ENCODE peak calls at places on chromosomes 3 and 15, in five cellular contexts. P is K562, M is SK-N-SH, T is H1, F is GM12878. E is an unnamed sample.

GRCh38 chr15:77550275-77551251 is 82.1 kb downstream of the LINGO1 start:
- DNase-seq in P (no peak), F (no peak), M (no peak), T (no peak), E (no peak)

GRCh38 chr15:66777054-66777453 is 75.0 kb downstream of the SMAD6 start:
- DNase-seq in P (no peak), M (no peak), T (no peak), F (no peak), E (no peak)

GRCh38 chr3:179750720-179751328 is 98.0 kb downstream of the USP13 start:
- DNase-seq in F (no peak), P (no peak), M (peak; percentile 49), T (no peak), E (peak; percentile 17)

GRCh38 chr15:60339236-60339635 is 58.5 kb downstream of the ANXA2 start:
- DNase-seq in M (no peak), T (no peak), F (no peak), P (no peak), E (no peak)

GRCh38 chr3:53804697-53805462 is 41.3 kb downstream of the CHDH start:
- DNase-seq in F (no peak), P (no peak), M (peak; percentile 40), T (no peak), E (no peak)

GRCh38 chr15:90818251-90819210 is 49.9 kb upstream of the FURIN start:
- DNase-seq in P (peak; percentile 49), T (no peak), M (peak; percentile 40), F (no peak), E (peak; percentile 22)

GRCh38 chr3:48268936-48269551 is 28.1 kb downstream of the ZNF589 start:
- DNase-seq in T (no peak), M (no peak), F (no peak), P (no peak), E (no peak)

GRCh38 chr3:58198362-58198761 is 12.4 kb downstream of the DNASE1L3 start:
- DNase-seq in P (no peak), M (no peak), T (no peak), F (no peak), E (no peak)

GRCh38 chr15:61668444-61668843 is 391.8 kb downstream of the VPS13C start:
- DNase-seq in P (peak; percentile 9), F (no peak), T (no peak), M (no peak), E (no peak)

GRCh38 chr3:135853981-135854380 is 111.5 kb upstream of the PPP2R3A start:
- DNase-seq in P (no peak), M (no peak), T (no peak), F (no peak), E (no peak)

GRCh38 chr3:47379488-47379899 is 1.3 kb upstream of the PTPN23 start:
- DNase-seq in T (no peak), P (no peak), M (no peak), F (no peak), E (peak; percentile 79)

GRCh38 chr3:45064512-45065372 is 38.6 kb downstream of the CLEC3B start:
- DNase-seq in T (no peak), M (no peak), P (peak; percentile 58), F (no peak), E (no peak)

GRCh38 chr3:115660646-115661442 is 37.5 kb downstream of the GAP43 start:
- DNase-seq in M (no peak), P (no peak), F (no peak), T (no peak), E (no peak)

GRCh38 chr3:62372621-62373041 is 719 bp downstream of the FEZF2 start:
- DNase-seq in F (no peak), T (no peak), P (no peak), M (peak; percentile 44), E (no peak)

GRCh38 chr15:75228787-75229186 is 27.1 kb downstream of the C15orf39 start:
- DNase-seq in F (no peak), P (no peak), M (no peak), T (no peak), E (no peak)

GRCh38 chr15:71800835-71801745 is 9.3 kb upstream of the NR2E3 start:
- DNase-seq in T (peak; percentile 21), P (peak; percentile 57), M (peak; percentile 72), F (no peak), E (peak; percentile 47)

GRCh38 chr3:108099679-108100428 is 9.0 kb upstream of the CD47 start:
- DNase-seq in P (peak; percentile 56), T (no peak), M (no peak), F (no peak), E (no peak)

GRCh38 chr3:81195483-81195882 is 566.0 kb downstream of the GBE1 start:
- DNase-seq in P (no peak), F (no peak), M (no peak), T (no peak), E (no peak)

GRCh38 chr3:54600441-54601204 is 327.2 kb downstream of the LRTM1 start:
- DNase-seq in M (no peak), P (no peak), F (no peak), T (no peak), E (no peak)

GRCh38 chr3:117480493-117480892 is 770.9 kb downstream of the TUSC7 start:
- DNase-seq in M (no peak), T (no peak), P (no peak), F (no peak), E (no peak)

GRCh38 chr3:64056616-64057165 is 33.4 kb upstream of the PSMD6 start:
- DNase-seq in F (no peak), M (no peak), T (no peak), P (no peak), E (no peak)

GRCh38 chr3:95310560-95310959 is 1247.7 kb downstream of the NSUN3 start:
- DNase-seq in M (no peak), T (no peak), P (no peak), F (no peak), E (no peak)

GRCh38 chr3:95312650-95313049 is 1249.8 kb downstream of the NSUN3 start:
- DNase-seq in P (no peak), M (no peak), F (no peak), T (no peak), E (no peak)

GRCh38 chr3:95311272-95311671 is 1248.4 kb downstream of the NSUN3 start:
- DNase-seq in F (no peak), T (no peak), P (no peak), M (no peak), E (no peak)
- TF ChIP-seq EP300 in F (no peak), T (no peak), P (no peak), M (no peak), E (no peak)

GRCh38 chr15:86489992-86490391 is 410.3 kb downstream of the AGBL1 start:
- DNase-seq in T (no peak), F (no peak), M (peak; percentile 0), P (no peak), E (no peak)

GRCh38 chr15:86493884-86494283 is 414.2 kb downstream of the AGBL1 start:
- DNase-seq in F (no peak), T (no peak), M (no peak), P (no peak), E (no peak)

GRCh38 chr15:86491118-86491517 is 411.4 kb downstream of the AGBL1 start:
- DNase-seq in F (no peak), M (no peak), P (no peak), T (no peak), E (no peak)

GRCh38 chr15:86494475-86494874 is 414.8 kb downstream of the AGBL1 start:
- DNase-seq in P (no peak), T (no peak), M (no peak), F (no peak), E (no peak)
- TF ChIP-seq JUND in P (no peak), T (no peak), M (no peak), F (no peak), E (no peak)

GRCh38 chr3:101724329-101725191 is at the start of gene CEP97:
- DNase-seq in M (peak; percentile 87), P (peak; percentile 76), T (peak; percentile 70), F (peak; percentile 78), E (peak; percentile 87)
- TF ChIP-seq EP300 in M (no peak), P (peak; percentile 17), T (no peak), F (no peak), E (no peak)

GRCh38 chr3:111073186-111073585 is 1.6 kb downstream of the NECTIN3 start:
- DNase-seq in T (no peak), M (no peak), F (no peak), P (no peak), E (no peak)

GRCh38 chr3:111071257-111072015 is at the start of gene NECTIN3:
- DNase-seq in P (peak; percentile 73), M (peak; percentile 92), F (no peak), T (no peak), E (peak; percentile 90)

GRCh38 chr3:111069974-111070751 is 1.5 kb upstream of the NECTIN3 start:
- DNase-seq in P (no peak), F (no peak), M (peak; percentile 31), T (no peak), E (no peak)

GRCh38 chr3:111070772-111071256 is 802 bp upstream of the NECTIN3 start:
- DNase-seq in P (no peak), M (no peak), F (no peak), T (no peak), E (peak; percentile 5)

DNA sequence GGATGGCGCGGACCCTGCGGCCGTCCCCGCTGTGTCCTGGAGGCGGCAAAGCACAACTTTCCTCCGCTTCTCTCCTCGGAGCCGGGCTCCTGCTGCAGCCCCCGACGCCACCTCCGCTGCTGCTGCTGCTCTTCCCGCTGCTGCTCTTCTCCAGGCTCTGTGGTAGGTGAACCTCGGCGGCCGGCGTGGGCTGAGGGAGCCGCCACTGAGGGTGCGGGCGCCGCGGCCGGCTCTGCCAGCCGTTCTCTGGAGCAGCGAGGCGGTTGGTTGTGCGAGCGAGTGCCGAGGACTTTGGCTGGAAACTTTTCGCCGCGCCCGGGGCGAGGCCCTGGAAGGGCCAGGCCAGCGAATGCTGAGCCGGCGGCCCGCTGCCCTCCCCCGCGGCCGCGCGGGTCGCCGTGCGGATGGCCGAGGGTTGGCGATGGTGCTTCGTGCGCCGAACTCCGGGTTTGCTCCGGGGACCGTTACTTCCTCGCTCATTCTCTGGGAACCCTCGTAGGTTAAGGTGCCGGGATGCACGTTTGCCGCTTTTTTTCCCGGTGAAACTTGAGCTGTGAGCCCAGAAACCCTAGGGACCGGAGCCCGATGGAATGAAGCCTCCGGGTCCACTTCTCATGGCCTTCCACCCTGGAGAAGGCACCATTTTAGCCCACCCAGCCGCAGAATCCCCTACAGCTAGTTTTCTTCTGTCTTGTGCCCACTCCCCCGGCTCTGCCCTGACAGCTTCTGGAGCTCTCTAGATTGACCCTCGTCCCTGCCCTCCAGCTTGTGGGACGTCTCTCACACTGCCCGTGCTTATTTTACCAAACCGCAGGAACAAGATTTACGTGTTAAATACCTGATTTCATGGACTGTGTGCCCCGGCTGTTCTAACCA is 638 bp downstream of the NECTIN3 start:
- DNase-seq in M (no peak), T (no peak), P (no peak), F (no peak), E (peak; percentile 5)
- TF ChIP-seq JUND in M (no peak), T (no peak), P (no peak), F (no peak), E (no peak)

GRCh38 chr3:186464424-186465093 is 79.6 kb downstream of the CRYGS start:
- DNase-seq in F (no peak), T (no peak), P (no peak), M (no peak), E (peak; percentile 16)
- TF ChIP-seq EP300 in F (no peak), T (no peak), P (no peak), M (no peak), E (no peak)

DNA sequence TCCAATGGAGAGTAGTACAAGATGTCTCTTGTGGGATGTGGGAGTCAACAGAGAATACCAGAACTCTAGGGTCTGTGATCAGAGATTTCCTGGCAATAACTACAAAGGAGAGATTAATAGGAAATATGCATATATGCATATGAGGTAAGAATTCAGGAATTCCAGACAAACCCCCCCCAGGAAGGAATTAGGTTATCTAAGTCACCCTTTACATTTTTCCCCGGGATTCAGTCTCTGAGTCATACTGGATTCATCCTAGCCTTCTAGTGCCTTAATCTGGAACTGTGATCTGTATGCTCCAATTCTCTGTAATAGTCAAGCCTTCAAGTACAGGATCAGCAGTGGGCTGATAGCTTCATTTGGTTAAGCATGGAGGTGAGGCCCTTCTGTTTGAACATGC is 49.4 kb downstream of the GTF2E1 start:
- DNase-seq in F (no peak), P (no peak), M (no peak), T (no peak), E (no peak)
- TF ChIP-seq JUND in F (no peak), P (peak; percentile 64), M (peak; percentile 88), T (no peak), E (no peak)

E was measured in HepG2.